ENCODE peak calls at places on chromosomes 12 and 14, in four cellular contexts. S is ascending aorta, I is psoas muscle, Z is brain microvascular endothelial cell. E is an unnamed sample.

GRCh38 chr14:102928412-102929348 is 6.2 kb downstream of the AMN start:
- DNase-seq in S (no peak), I (peak), Z (no peak), E (peak)

GRCh38 chr12:28883406-28883997 is 265.6 kb upstream of the FAR2 start:
- DNase-seq in Z (no peak), I (no peak), S (no peak), E (no peak)

GRCh38 chr12:124441443-124442190 is 125.8 kb downstream of the NCOR2 start:
- DNase-seq in Z (peak), I (no peak), S (peak), E (peak)

GRCh38 chr12:23025372-23026021 is 400.5 kb downstream of the ETNK1 start:
- DNase-seq in Z (no peak), I (no peak), S (no peak), E (no peak)

GRCh38 chr14:65042731-65043372 is 56.2 kb downstream of the FNTB start:
- DNase-seq in I (no peak), S (no peak), Z (no peak), E (no peak)

GRCh38 chr12:31326689-31327659 is 1.0 kb upstream of the SINHCAF start:
- DNase-seq in Z (no peak), I (no peak), S (no peak), E (no peak)

GRCh38 chr14:72804653-72805180 is 89.2 kb downstream of the DPF3 start:
- DNase-seq in I (no peak), S (no peak), Z (no peak), E (no peak)

GRCh38 chr14:77890873-77891272 is 91.0 kb downstream of the ADCK1 start:
- DNase-seq in I (no peak), S (no peak), Z (no peak), E (no peak)

GRCh38 chr14:29092121-29092520 is 325.5 kb downstream of the FOXG1 start:
- DNase-seq in Z (no peak), S (no peak), I (no peak), E (no peak)

GRCh38 chr12:645563-646071 is 17.6 kb downstream of the NINJ2 start:
- DNase-seq in Z (peak), I (peak), S (no peak), E (peak)

GRCh38 chr14:73153272-73153671 is 17.0 kb downstream of the PSEN1 start:
- DNase-seq in S (no peak), I (no peak), Z (peak), E (no peak)

GRCh38 chr12:10722905-10723866 is at the start of gene YBX3:
- DNase-seq in S (peak), I (peak), Z (peak), E (peak)

GRCh38 chr12:131152587-131152986 is 198.9 kb downstream of the ADGRD1 start:
- DNase-seq in S (no peak), Z (no peak), I (no peak), E (no peak)

GRCh38 chr12:108638141-108638823 is 4.6 kb upstream of the SELPLG start:
- DNase-seq in S (no peak), I (no peak), Z (no peak), E (no peak)

GRCh38 chr12:124191024-124191359 is 103.9 kb upstream of the RFLNA start:
- DNase-seq in Z (no peak), S (no peak), I (no peak), E (no peak)

GRCh38 chr12:59650594-59651229 is 54.9 kb downstream of the SLC16A7 start:
- DNase-seq in S (no peak), I (no peak), Z (no peak), E (no peak)

GRCh38 chr14:76710093-76711010 is 50.9 kb upstream of the VASH1 start:
- DNase-seq in S (no peak), I (no peak), Z (peak), E (no peak)

GRCh38 chr14:32590157-32590556 is 261.1 kb downstream of the AKAP6 start:
- DNase-seq in S (no peak), I (peak), Z (no peak), E (no peak)

GRCh38 chr12:116040412-116040811 is 237.1 kb downstream of the MED13L start:
- DNase-seq in Z (no peak), I (no peak), S (no peak), E (no peak)

GRCh38 chr12:57046947-57047890 is 2.7 kb downstream of the MYO1A start:
- DNase-seq in S (no peak), I (no peak), Z (no peak), E (no peak)

GRCh38 chr12:13374783-13375182 is 178.3 kb downstream of the EMP1 start:
- DNase-seq in I (no peak), Z (no peak), S (no peak), E (peak)

GRCh38 chr12:57810450-57810849 is 8.1 kb downstream of the AVIL start:
- DNase-seq in I (no peak), Z (no peak), S (no peak), E (no peak)

GRCh38 chr14:77691259-77691658 is 16.6 kb downstream of the ALKBH1 start:
- DNase-seq in S (no peak), I (no peak), Z (no peak), E (peak)

GRCh38 chr14:97101561-97101960 is 304.4 kb downstream of the VRK1 start:
- DNase-seq in S (no peak), Z (no peak), I (no peak), E (no peak)

GRCh38 chr14:28365510-28365909 is 401.1 kb upstream of the FOXG1 start:
- DNase-seq in S (no peak), Z (no peak), I (no peak), E (no peak)

GRCh38 chr12:32457251-32458025 is 58.1 kb downstream of the FGD4 start:
- DNase-seq in I (no peak), S (no peak), Z (no peak), E (no peak)

GRCh38 chr12:39581592-39581991 is 38.0 kb downstream of the ABCD2 start:
- DNase-seq in I (no peak), Z (no peak), S (no peak), E (no peak)

GRCh38 chr14:81464253-81465001 is 64.3 kb upstream of the STON2 start:
- DNase-seq in Z (peak), I (no peak), S (no peak), E (no peak)

GRCh38 chr14:105467249-105467941 is 7.2 kb upstream of the CRIP2 start:
- DNase-seq in Z (no peak), I (no peak), S (no peak), E (no peak)
- H3K4me3 ChIP-seq in Z (no peak), I (no peak), S (no peak), E (no peak)

GRCh38 chr14:101838476-101838875 is 77.0 kb downstream of the PPP2R5C start:
- DNase-seq in I (no peak), Z (no peak), S (no peak), E (no peak)
- H3K27ac ChIP-seq in I (no peak), Z (no peak), S (no peak), E (no peak)

DNA sequence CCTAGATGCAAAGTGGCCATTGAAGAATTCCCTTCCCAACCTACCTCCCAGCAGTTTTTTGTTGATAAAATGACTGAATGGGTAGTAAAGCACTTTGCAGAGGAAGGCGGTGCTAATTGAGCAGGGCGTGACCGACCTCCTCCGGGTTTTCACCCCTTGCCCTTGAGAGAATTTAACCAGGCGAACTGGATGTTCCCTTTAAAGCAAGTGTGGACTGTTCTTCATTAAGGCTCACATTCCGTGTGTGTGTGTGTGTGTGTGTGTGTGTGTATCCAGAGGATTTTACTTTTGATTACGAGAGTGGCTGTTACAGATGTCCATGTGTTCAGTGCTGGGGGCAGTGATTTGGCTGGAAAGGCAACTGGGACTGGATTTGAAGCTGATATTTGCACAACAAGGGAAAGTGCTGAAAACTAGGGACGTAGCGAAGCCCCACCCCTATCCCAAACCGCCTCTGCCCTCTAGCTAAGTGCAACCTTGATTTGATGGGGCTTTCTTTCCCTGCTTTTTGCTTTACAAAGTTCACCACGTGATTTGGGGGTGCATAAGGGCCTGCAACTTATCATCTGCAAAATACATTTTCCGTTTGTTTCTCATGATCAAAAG is 2.2 kb downstream of the TMEM132C start:
- DNase-seq in I (no peak), Z (no peak), S (no peak), E (no peak)
- H3K4me3 ChIP-seq in I (no peak), Z (no peak), S (no peak), E (peak)

DNA sequence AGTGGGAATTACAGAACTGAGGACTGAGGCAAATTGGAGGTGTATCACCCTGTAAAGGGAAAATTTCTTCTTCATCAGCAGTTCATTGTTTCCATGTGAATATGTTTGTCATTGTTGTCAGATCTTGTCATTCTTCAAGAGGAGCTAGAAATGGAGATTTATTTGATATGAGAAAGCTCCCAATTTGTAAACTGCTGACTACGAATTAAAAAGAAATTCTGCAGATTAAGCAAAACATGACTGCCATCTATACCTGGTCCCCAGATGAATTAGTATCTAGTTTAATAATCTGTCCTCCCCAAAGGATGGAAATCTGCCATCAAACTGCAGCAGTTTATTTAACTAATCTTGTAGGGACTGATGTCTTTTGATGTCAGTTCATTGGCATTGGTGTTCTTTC is 162.8 kb downstream of the TRHDE start:
- DNase-seq in Z (no peak), I (no peak), S (no peak), E (no peak)
- H3K27ac ChIP-seq in Z (no peak), I (no peak), S (no peak), E (no peak)

DNA sequence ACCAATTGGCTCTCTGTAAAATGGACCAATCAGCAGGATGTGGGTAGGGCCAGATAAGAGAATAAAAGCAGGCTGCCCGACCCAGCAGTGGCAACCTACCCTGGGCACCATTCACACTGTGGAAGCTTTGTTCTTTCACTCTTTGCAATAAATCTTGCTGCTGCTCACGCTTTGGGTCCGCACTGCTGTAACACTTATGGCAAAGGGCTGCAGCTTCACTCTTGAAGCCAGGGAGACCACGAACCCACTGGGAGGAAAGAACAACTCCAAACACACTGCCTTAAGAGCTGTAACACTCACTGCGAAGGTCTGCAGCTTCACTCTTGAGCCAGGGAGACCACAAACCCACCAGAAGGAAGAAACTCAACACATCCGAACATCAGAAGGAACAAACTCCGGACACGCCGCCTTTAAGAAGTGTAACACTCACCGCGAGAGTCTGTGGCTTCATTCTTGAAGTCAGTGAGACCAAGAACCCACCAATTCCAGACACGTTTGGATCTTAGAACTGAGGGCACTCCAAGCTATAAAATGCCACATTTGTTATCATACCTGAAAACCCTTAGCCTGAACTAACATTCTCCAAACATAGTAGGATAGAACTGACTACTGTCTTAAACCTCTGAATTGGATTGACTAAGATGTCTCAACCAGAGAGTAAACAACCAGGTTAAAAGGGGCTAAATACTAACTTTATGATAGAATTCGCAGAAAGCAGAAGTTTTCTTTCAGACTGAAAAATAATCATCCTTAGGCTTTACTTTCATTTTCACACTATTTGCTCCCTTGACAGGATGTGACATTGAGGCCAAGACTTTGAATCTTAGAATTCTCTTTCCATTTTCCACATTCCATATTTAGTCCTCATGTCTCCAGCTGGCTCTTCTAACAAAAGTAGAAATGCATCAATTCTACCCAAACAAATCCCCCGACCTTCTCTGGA is 33.6 kb downstream of the CDKL1 start:
- DNase-seq in Z (no peak), S (no peak), I (no peak), E (no peak)
- H3K4me3 ChIP-seq in Z (no peak), S (peak), I (peak), E (peak)

GRCh38 chr12:118144499-118144898 is 8.6 kb downstream of the PEBP1 start:
- DNase-seq in I (no peak), S (no peak), Z (no peak), E (no peak)

GRCh38 chr12:118145113-118145797 is 9.3 kb downstream of the PEBP1 start:
- DNase-seq in I (no peak), Z (no peak), S (no peak), E (no peak)

GRCh38 chr12:118148287-118148686 is 12.4 kb downstream of the PEBP1 start:
- DNase-seq in S (no peak), Z (no peak), I (no peak), E (no peak)

GRCh38 chr12:118150625-118151024 is 14.7 kb downstream of the PEBP1 start:
- DNase-seq in I (no peak), S (no peak), Z (no peak), E (peak)

DNA sequence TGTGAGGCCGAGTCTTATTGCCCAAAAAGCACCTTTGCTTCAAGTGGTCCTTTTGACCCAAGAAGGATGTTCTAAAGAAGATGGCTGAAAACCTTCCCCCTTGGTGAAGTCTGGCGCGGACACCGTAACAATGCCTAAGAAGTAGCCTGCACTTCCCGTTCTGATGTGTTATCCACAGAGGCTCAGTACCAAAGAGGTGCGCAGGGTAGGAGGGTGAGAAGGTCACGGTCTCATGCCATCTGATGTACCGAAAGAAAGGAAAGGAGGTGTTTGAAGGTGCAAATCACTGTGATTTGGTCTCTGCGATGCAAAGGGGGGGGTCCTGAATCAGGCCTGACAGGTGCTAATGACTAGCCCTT is 9.9 kb downstream of the PEBP1 start:
- DNase-seq in Z (no peak), I (no peak), S (no peak), E (no peak)
- H3K27ac ChIP-seq in Z (no peak), I (no peak), S (no peak), E (no peak)

GRCh38 chr14:55297611-55298323 is 26.5 kb downstream of the FBXO34 start:
- DNase-seq in I (no peak), Z (no peak), S (no peak), E (no peak)
- H3K4me3 ChIP-seq in I (no peak), Z (no peak), S (no peak), E (no peak)

GRCh38 chr12:27651201-27651600 is 45.0 kb upstream of the REP15 start:
- DNase-seq in S (no peak), I (no peak), Z (no peak), E (no peak)
- H3K27ac ChIP-seq in S (peak), I (no peak), Z (no peak), E (no peak)

GRCh38 chr14:63782683-63783389 is 55.0 kb upstream of the SGPP1 start:
- DNase-seq in S (no peak), I (no peak), Z (no peak), E (no peak)
- H3K4me3 ChIP-seq in S (no peak), I (no peak), Z (no peak), E (no peak)

E was measured in right cardiac atrium.